ENCODE peak calls at places on chromosomes 1 and 21, in ten cellular contexts. One of them, this sample, is unnamed.

GRCh38 chr1:244896550-244896949 is 32.2 kb upstream of the HNRNPU start:
- DNase-seq in fibroblast of the aortic adventitia: peak
- DNase-seq in GM23338: no peak
- DNase-seq in IMR-90: peak
- DNase-seq in fibroblast of lung: peak
- DNase-seq in A549: peak
- DNase-seq in HL-60: no peak
- DNase-seq in CD8-positive, alpha-beta T cell: no peak
- DNase-seq in progenitor cell of endocrine pancreas: no peak
- DNase-seq in endothelial cell: no peak
- DNase-seq in this sample: no peak

GRCh38 chr1:68141079-68141800 is 90.8 kb upstream of the DIRAS3 start:
- DNase-seq in HL-60: no peak
- DNase-seq in fibroblast of lung: peak
- DNase-seq in progenitor cell of endocrine pancreas: no peak
- DNase-seq in GM23338: peak
- DNase-seq in endothelial cell: no peak
- DNase-seq in fibroblast of the aortic adventitia: peak
- DNase-seq in A549: no peak
- DNase-seq in IMR-90: peak
- DNase-seq in CD8-positive, alpha-beta T cell: no peak
- DNase-seq in this sample: no peak

GRCh38 chr1:87330201-87330953 is 1.7 kb downstream of the LMO4 start:
- DNase-seq in progenitor cell of endocrine pancreas: no peak
- DNase-seq in HL-60: no peak
- DNase-seq in fibroblast of the aortic adventitia: peak
- DNase-seq in endothelial cell: no peak
- DNase-seq in fibroblast of lung: peak
- DNase-seq in CD8-positive, alpha-beta T cell: no peak
- DNase-seq in GM23338: peak
- DNase-seq in A549: no peak
- DNase-seq in IMR-90: peak
- DNase-seq in this sample: peak

GRCh38 chr1:1182491-1183220 is 9.0 kb downstream of the TTLL10 start:
- DNase-seq in IMR-90: no peak
- DNase-seq in HL-60: no peak
- DNase-seq in GM23338: peak
- DNase-seq in fibroblast of the aortic adventitia: no peak
- DNase-seq in fibroblast of lung: no peak
- DNase-seq in endothelial cell: peak
- DNase-seq in CD8-positive, alpha-beta T cell: no peak
- DNase-seq in A549: no peak
- DNase-seq in progenitor cell of endocrine pancreas: no peak
- DNase-seq in this sample: no peak

GRCh38 chr1:186512698-186513457 is 52.0 kb upstream of the PDC start:
- DNase-seq in fibroblast of the aortic adventitia: no peak
- DNase-seq in CD8-positive, alpha-beta T cell: no peak
- DNase-seq in GM23338: no peak
- DNase-seq in IMR-90: no peak
- DNase-seq in progenitor cell of endocrine pancreas: no peak
- DNase-seq in fibroblast of lung: no peak
- DNase-seq in endothelial cell: no peak
- DNase-seq in HL-60: no peak
- DNase-seq in A549: no peak
- DNase-seq in this sample: no peak

GRCh38 chr1:60973668-60974067 is 108.7 kb upstream of the NFIA start:
- DNase-seq in endothelial cell: no peak
- DNase-seq in IMR-90: no peak
- DNase-seq in progenitor cell of endocrine pancreas: no peak
- DNase-seq in CD8-positive, alpha-beta T cell: no peak
- DNase-seq in HL-60: no peak
- DNase-seq in A549: no peak
- DNase-seq in GM23338: no peak
- DNase-seq in fibroblast of the aortic adventitia: no peak
- DNase-seq in fibroblast of lung: no peak
- DNase-seq in this sample: no peak

GRCh38 chr1:89641781-89642180 is 8.9 kb downstream of the LRRC8C start:
- DNase-seq in GM23338: no peak
- DNase-seq in fibroblast of the aortic adventitia: no peak
- DNase-seq in endothelial cell: no peak
- DNase-seq in IMR-90: no peak
- DNase-seq in progenitor cell of endocrine pancreas: no peak
- DNase-seq in A549: no peak
- DNase-seq in fibroblast of lung: peak
- DNase-seq in CD8-positive, alpha-beta T cell: no peak
- DNase-seq in HL-60: no peak
- DNase-seq in this sample: no peak

GRCh38 chr1:85048296-85049064 is at the start of gene MCOLN3:
- DNase-seq in progenitor cell of endocrine pancreas: peak
- DNase-seq in A549: peak
- DNase-seq in fibroblast of the aortic adventitia: no peak
- DNase-seq in HL-60: no peak
- DNase-seq in fibroblast of lung: no peak
- DNase-seq in endothelial cell: peak
- DNase-seq in GM23338: peak
- DNase-seq in IMR-90: no peak
- DNase-seq in CD8-positive, alpha-beta T cell: no peak
- DNase-seq in this sample: peak

GRCh38 chr1:236753554-236753953 is 41.5 kb upstream of the MTR start:
- DNase-seq in HL-60: no peak
- DNase-seq in GM23338: peak
- DNase-seq in A549: peak
- DNase-seq in endothelial cell: peak
- DNase-seq in fibroblast of the aortic adventitia: peak
- DNase-seq in progenitor cell of endocrine pancreas: no peak
- DNase-seq in fibroblast of lung: peak
- DNase-seq in IMR-90: peak
- DNase-seq in CD8-positive, alpha-beta T cell: no peak
- DNase-seq in this sample: peak

GRCh38 chr1:62727656-62728396 is 39.6 kb upstream of the DOCK7 start:
- DNase-seq in IMR-90: peak
- DNase-seq in progenitor cell of endocrine pancreas: no peak
- DNase-seq in endothelial cell: no peak
- DNase-seq in HL-60: no peak
- DNase-seq in GM23338: peak
- DNase-seq in fibroblast of the aortic adventitia: peak
- DNase-seq in A549: no peak
- DNase-seq in fibroblast of lung: no peak
- DNase-seq in CD8-positive, alpha-beta T cell: no peak
- DNase-seq in this sample: no peak

GRCh38 chr1:33393991-33394390 is 36.9 kb downstream of the PHC2 start:
- DNase-seq in GM23338: no peak
- DNase-seq in CD8-positive, alpha-beta T cell: no peak
- DNase-seq in endothelial cell: no peak
- DNase-seq in fibroblast of the aortic adventitia: no peak
- DNase-seq in fibroblast of lung: no peak
- DNase-seq in progenitor cell of endocrine pancreas: no peak
- DNase-seq in HL-60: no peak
- DNase-seq in IMR-90: no peak
- DNase-seq in A549: no peak
- DNase-seq in this sample: no peak

GRCh38 chr1:109466100-109466439 is 276 bp upstream of the SYPL2 start:
- DNase-seq in progenitor cell of endocrine pancreas: no peak
- DNase-seq in IMR-90: no peak
- DNase-seq in A549: no peak
- DNase-seq in GM23338: no peak
- DNase-seq in fibroblast of the aortic adventitia: peak
- DNase-seq in fibroblast of lung: no peak
- DNase-seq in HL-60: no peak
- DNase-seq in CD8-positive, alpha-beta T cell: no peak
- DNase-seq in endothelial cell: no peak
- DNase-seq in this sample: no peak

GRCh38 chr1:206117151-206117948 is at the start of gene AVPR1B:
- DNase-seq in GM23338: peak
- DNase-seq in CD8-positive, alpha-beta T cell: no peak
- DNase-seq in endothelial cell: peak
- DNase-seq in progenitor cell of endocrine pancreas: peak
- DNase-seq in fibroblast of lung: peak
- DNase-seq in fibroblast of the aortic adventitia: peak
- DNase-seq in HL-60: no peak
- DNase-seq in IMR-90: peak
- DNase-seq in A549: peak
- DNase-seq in this sample: no peak

GRCh38 chr21:39703578-39703977 is 41.4 kb upstream of the IGSF5 start:
- DNase-seq in endothelial cell: no peak
- DNase-seq in HL-60: no peak
- DNase-seq in CD8-positive, alpha-beta T cell: no peak
- DNase-seq in progenitor cell of endocrine pancreas: no peak
- DNase-seq in fibroblast of the aortic adventitia: no peak
- DNase-seq in IMR-90: no peak
- DNase-seq in fibroblast of lung: no peak
- DNase-seq in GM23338: no peak
- DNase-seq in A549: no peak
- DNase-seq in this sample: no peak

GRCh38 chr21:39700318-39700717 is 44.7 kb upstream of the IGSF5 start:
- DNase-seq in endothelial cell: no peak
- DNase-seq in HL-60: no peak
- DNase-seq in GM23338: no peak
- DNase-seq in progenitor cell of endocrine pancreas: no peak
- DNase-seq in CD8-positive, alpha-beta T cell: no peak
- DNase-seq in A549: no peak
- DNase-seq in fibroblast of the aortic adventitia: no peak
- DNase-seq in fibroblast of lung: no peak
- DNase-seq in IMR-90: no peak
- DNase-seq in this sample: no peak

GRCh38 chr21:39707316-39707715 is 37.7 kb upstream of the IGSF5 start:
- DNase-seq in fibroblast of lung: no peak
- DNase-seq in HL-60: no peak
- DNase-seq in CD8-positive, alpha-beta T cell: no peak
- DNase-seq in A549: no peak
- DNase-seq in fibroblast of the aortic adventitia: no peak
- DNase-seq in GM23338: peak
- DNase-seq in IMR-90: no peak
- DNase-seq in endothelial cell: no peak
- DNase-seq in progenitor cell of endocrine pancreas: no peak
- DNase-seq in this sample: no peak

GRCh38 chr21:39710866-39711265 is 34.1 kb upstream of the IGSF5 start:
- DNase-seq in fibroblast of the aortic adventitia: no peak
- DNase-seq in fibroblast of lung: no peak
- DNase-seq in CD8-positive, alpha-beta T cell: no peak
- DNase-seq in IMR-90: no peak
- DNase-seq in HL-60: no peak
- DNase-seq in GM23338: no peak
- DNase-seq in A549: no peak
- DNase-seq in progenitor cell of endocrine pancreas: no peak
- DNase-seq in endothelial cell: no peak
- DNase-seq in this sample: no peak

GRCh38 chr21:39705849-39706248 is 39.1 kb upstream of the IGSF5 start:
- DNase-seq in fibroblast of the aortic adventitia: peak
- DNase-seq in GM23338: no peak
- DNase-seq in progenitor cell of endocrine pancreas: no peak
- DNase-seq in CD8-positive, alpha-beta T cell: no peak
- DNase-seq in HL-60: no peak
- DNase-seq in IMR-90: peak
- DNase-seq in A549: no peak
- DNase-seq in fibroblast of lung: peak
- DNase-seq in endothelial cell: no peak
- DNase-seq in this sample: no peak
- TF ChIP-seq CTCF in fibroblast of the aortic adventitia: no peak
- TF ChIP-seq CTCF in GM23338: no peak
- TF ChIP-seq CTCF in progenitor cell of endocrine pancreas: no peak
- TF ChIP-seq CTCF in CD8-positive, alpha-beta T cell: no peak
- TF ChIP-seq CTCF in HL-60: no peak
- TF ChIP-seq CTCF in IMR-90: peak
- TF ChIP-seq CTCF in A549: no peak
- TF ChIP-seq CTCF in fibroblast of lung: peak
- TF ChIP-seq CTCF in endothelial cell: no peak
- TF ChIP-seq CTCF in this sample: no peak

GRCh38 chr1:46008585-46008984 is 123.8 kb downstream of the PIK3R3 start:
- DNase-seq in A549: no peak
- DNase-seq in CD8-positive, alpha-beta T cell: no peak
- DNase-seq in fibroblast of lung: no peak
- DNase-seq in GM23338: no peak
- DNase-seq in endothelial cell: no peak
- DNase-seq in HL-60: no peak
- DNase-seq in progenitor cell of endocrine pancreas: no peak
- DNase-seq in fibroblast of the aortic adventitia: no peak
- DNase-seq in IMR-90: no peak
- DNase-seq in this sample: no peak
- TF ChIP-seq CTCF in A549: no peak
- TF ChIP-seq CTCF in CD8-positive, alpha-beta T cell: no peak
- TF ChIP-seq CTCF in fibroblast of lung: no peak
- TF ChIP-seq CTCF in GM23338: no peak
- TF ChIP-seq CTCF in endothelial cell: no peak
- TF ChIP-seq CTCF in HL-60: no peak
- TF ChIP-seq CTCF in progenitor cell of endocrine pancreas: no peak
- TF ChIP-seq CTCF in fibroblast of the aortic adventitia: no peak
- TF ChIP-seq CTCF in IMR-90: no peak
- TF ChIP-seq CTCF in this sample: no peak

GRCh38 chr1:156054500-156055342 is at the start of gene LAMTOR2:
- DNase-seq in fibroblast of lung: peak
- DNase-seq in fibroblast of the aortic adventitia: peak
- DNase-seq in IMR-90: peak
- DNase-seq in HL-60: peak
- DNase-seq in CD8-positive, alpha-beta T cell: peak
- DNase-seq in A549: peak
- DNase-seq in endothelial cell: peak
- DNase-seq in GM23338: peak
- DNase-seq in progenitor cell of endocrine pancreas: peak
- DNase-seq in this sample: peak
- TF ChIP-seq CTCF in fibroblast of lung: no peak
- TF ChIP-seq CTCF in fibroblast of the aortic adventitia: no peak
- TF ChIP-seq CTCF in IMR-90: no peak
- TF ChIP-seq CTCF in HL-60: no peak
- TF ChIP-seq CTCF in CD8-positive, alpha-beta T cell: no peak
- TF ChIP-seq CTCF in A549: no peak
- TF ChIP-seq CTCF in endothelial cell: no peak
- TF ChIP-seq CTCF in GM23338: peak
- TF ChIP-seq CTCF in progenitor cell of endocrine pancreas: no peak
- TF ChIP-seq CTCF in this sample: no peak

GRCh38 chr1:25199876-25200620 is 32.3 kb downstream of the SYF2 start:
- DNase-seq in fibroblast of lung: no peak
- DNase-seq in HL-60: no peak
- DNase-seq in fibroblast of the aortic adventitia: no peak
- DNase-seq in CD8-positive, alpha-beta T cell: no peak
- DNase-seq in GM23338: no peak
- DNase-seq in A549: no peak
- DNase-seq in IMR-90: no peak
- DNase-seq in endothelial cell: no peak
- DNase-seq in progenitor cell of endocrine pancreas: no peak
- DNase-seq in this sample: no peak

GRCh38 chr1:25197982-25198681 is 34.2 kb downstream of the SYF2 start:
- DNase-seq in A549: no peak
- DNase-seq in progenitor cell of endocrine pancreas: no peak
- DNase-seq in fibroblast of the aortic adventitia: no peak
- DNase-seq in GM23338: no peak
- DNase-seq in endothelial cell: no peak
- DNase-seq in HL-60: no peak
- DNase-seq in IMR-90: no peak
- DNase-seq in CD8-positive, alpha-beta T cell: no peak
- DNase-seq in fibroblast of lung: no peak
- DNase-seq in this sample: no peak

GRCh38 chr1:25196830-25197229 is 35.5 kb downstream of the SYF2 start:
- DNase-seq in GM23338: no peak
- DNase-seq in progenitor cell of endocrine pancreas: no peak
- DNase-seq in A549: no peak
- DNase-seq in IMR-90: no peak
- DNase-seq in HL-60: no peak
- DNase-seq in CD8-positive, alpha-beta T cell: no peak
- DNase-seq in fibroblast of the aortic adventitia: no peak
- DNase-seq in endothelial cell: no peak
- DNase-seq in fibroblast of lung: no peak
- DNase-seq in this sample: no peak

GRCh38 chr1:25197235-25197930 is 34.9 kb downstream of the SYF2 start:
- DNase-seq in endothelial cell: no peak
- DNase-seq in fibroblast of the aortic adventitia: no peak
- DNase-seq in fibroblast of lung: no peak
- DNase-seq in IMR-90: no peak
- DNase-seq in HL-60: no peak
- DNase-seq in A549: no peak
- DNase-seq in GM23338: no peak
- DNase-seq in CD8-positive, alpha-beta T cell: no peak
- DNase-seq in progenitor cell of endocrine pancreas: no peak
- DNase-seq in this sample: no peak

GRCh38 chr1:25198731-25199231 is 33.5 kb downstream of the SYF2 start:
- DNase-seq in endothelial cell: no peak
- DNase-seq in progenitor cell of endocrine pancreas: no peak
- DNase-seq in GM23338: peak
- DNase-seq in CD8-positive, alpha-beta T cell: no peak
- DNase-seq in A549: no peak
- DNase-seq in fibroblast of lung: no peak
- DNase-seq in IMR-90: no peak
- DNase-seq in HL-60: no peak
- DNase-seq in fibroblast of the aortic adventitia: no peak
- DNase-seq in this sample: peak
- TF ChIP-seq CTCF in endothelial cell: no peak
- TF ChIP-seq CTCF in progenitor cell of endocrine pancreas: peak
- TF ChIP-seq CTCF in GM23338: no peak
- TF ChIP-seq CTCF in CD8-positive, alpha-beta T cell: peak
- TF ChIP-seq CTCF in A549: no peak
- TF ChIP-seq CTCF in fibroblast of lung: no peak
- TF ChIP-seq CTCF in IMR-90: no peak
- TF ChIP-seq CTCF in HL-60: no peak
- TF ChIP-seq CTCF in fibroblast of the aortic adventitia: no peak
- TF ChIP-seq CTCF in this sample: peak

This sample was measured in GM12865.